ENCODE peak calls at places on chromosomes 11 and 22, in nine cellular contexts. O is HCT116, A is lower lobe of right lung, U is A673, G is kidney, Q is pancreas, E is colonic mucosa, F is IMR-90, W is ascending aorta. R is an unnamed sample. For H3K4me1 and H3K36me3, the result is how much of the 10 kb centered on the place peaks cover.

GRCh38 chr11:86919557-86920210 is 35.5 kb downstream of the FZD4 start:
- DNase-seq in G (no peak), E (no peak), O (peak), W (no peak), A (no peak), Q (no peak), F (peak), U (peak), R (no peak)

GRCh38 chr11:67463680-67464410 is 5.2 kb downstream of the TMEM134 start:
- DNase-seq in F (no peak), W (peak), G (peak), E (peak), Q (peak), O (peak), A (peak), U (no peak), R (no peak)

GRCh38 chr11:69380451-69380901 is 86.5 kb downstream of the MYEOV start:
- DNase-seq in Q (peak), U (no peak), W (peak), E (no peak), G (no peak), F (no peak), O (no peak), A (no peak), R (no peak)

GRCh38 chr22:36578619-36579018 is 49.7 kb upstream of the EIF3D start:
- DNase-seq in A (peak), O (no peak), U (no peak), G (peak), F (no peak), E (no peak), W (no peak), Q (no peak), R (no peak)

GRCh38 chr11:613369-613968 is 2.3 kb downstream of the IRF7 start:
- DNase-seq in F (no peak), U (peak), W (peak), G (peak), O (peak), A (peak), Q (peak), E (peak), R (peak)

GRCh38 chr11:9263840-9264380 is 1.2 kb downstream of the DENND5A start:
- DNase-seq in A (no peak), Q (no peak), O (no peak), W (no peak), E (no peak), F (peak), U (peak), G (no peak), R (no peak)

GRCh38 chr22:38262051-38262795 is 10.6 kb downstream of the TMEM184B start:
- DNase-seq in F (no peak), U (no peak), G (no peak), O (no peak), E (peak), A (peak), W (peak), Q (peak), R (peak)

GRCh38 chr11:130120045-130120444 is 39.5 kb upstream of the ST14 start:
- DNase-seq in Q (no peak), U (no peak), E (no peak), W (no peak), A (no peak), G (no peak), O (no peak), F (no peak), R (no peak)

GRCh38 chr11:4881860-4882500 is at the start of gene OR51T1:
- DNase-seq in F (peak), W (no peak), A (no peak), O (no peak), E (no peak), Q (no peak), G (no peak), U (no peak), R (no peak)

GRCh38 chr22:38429460-38430128 is 25.4 kb downstream of the KCNJ4 start:
- DNase-seq in A (no peak), F (peak), Q (no peak), E (no peak), U (no peak), G (no peak), W (no peak), O (no peak), R (no peak)

GRCh38 chr11:95888852-95889251 is 35.1 kb downstream of the MTMR2 start:
- DNase-seq in U (no peak), A (no peak), O (no peak), G (no peak), W (no peak), Q (no peak), F (no peak), E (no peak), R (no peak)

GRCh38 chr22:20777420-20778177 is 3.7 kb downstream of the SERPIND1 start:
- DNase-seq in A (no peak), E (peak), U (peak), W (no peak), O (peak), G (no peak), Q (no peak), F (peak), R (no peak)

GRCh38 chr11:22539851-22540376 is 85.7 kb downstream of the FANCF start:
- DNase-seq in F (peak), A (no peak), E (no peak), W (no peak), U (peak), O (no peak), Q (no peak), G (no peak), R (no peak)

GRCh38 chr22:35684270-35684700 is 33.4 kb upstream of the APOL5 start:
- DNase-seq in G (no peak), E (peak), W (no peak), U (peak), Q (no peak), O (no peak), F (peak), A (no peak), R (no peak)

GRCh38 chr22:38203855-38204497 is 2.2 kb downstream of the MAFF start:
- DNase-seq in G (no peak), A (no peak), W (no peak), E (no peak), U (no peak), F (peak), Q (no peak), O (no peak), R (no peak)

GRCh38 chr11:74253361-74253760 is 58.1 kb downstream of the P4HA3 start:
- DNase-seq in U (no peak), F (no peak), G (no peak), A (no peak), O (no peak), Q (no peak), E (no peak), W (no peak), R (no peak)

GRCh38 chr11:96339704-96340554 is 3.1 kb downstream of the MAML2 start:
- DNase-seq in Q (no peak), W (no peak), O (no peak), A (no peak), G (no peak), F (peak), U (no peak), E (peak), R (no peak)

GRCh38 chr11:44267366-44268072 is 42.4 kb downstream of the ALX4 start:
- DNase-seq in F (no peak), E (no peak), Q (no peak), O (no peak), G (no peak), U (no peak), A (no peak), W (no peak), R (no peak)

GRCh38 chr22:39135092-39135896 is 17.2 kb downstream of the CBX7 start:
- DNase-seq in G (no peak), A (no peak), W (no peak), U (peak), O (peak), F (no peak), E (no peak), Q (no peak), R (peak)

GRCh38 chr22:49947296-49947622 is 13.3 kb upstream of the PIM3 start:
- DNase-seq in A (no peak), Q (no peak), E (no peak), W (no peak), O (no peak), G (no peak), U (no peak), F (no peak), R (no peak)

GRCh38 chr11:47672283-47672730 is 29.9 kb upstream of the MTCH2 start:
- DNase-seq in F (peak), G (no peak), Q (no peak), E (no peak), U (no peak), W (no peak), A (no peak), O (no peak), R (no peak)

GRCh38 chr11:60785806-60786361 is 751 bp downstream of the MS4A10 start:
- DNase-seq in A (peak), G (peak), F (peak), O (no peak), W (no peak), Q (peak), E (no peak), U (no peak), R (no peak)

GRCh38 chr22:27578937-27579617 is 222.5 kb downstream of the MN1 start:
- DNase-seq in W (no peak), Q (no peak), E (no peak), A (no peak), O (no peak), F (no peak), U (no peak), G (no peak), R (no peak)

GRCh38 chr11:118841469-118842222 is 42.0 kb upstream of the CXCR5 start:
- DNase-seq in O (no peak), U (no peak), W (no peak), G (no peak), F (no peak), A (no peak), Q (no peak), E (no peak), R (peak)

GRCh38 chr11:109026891-109027489 is 362.1 kb downstream of the DDX10 start:
- DNase-seq in U (no peak), W (no peak), Q (no peak), G (no peak), O (no peak), E (no peak), A (no peak), F (peak), R (no peak)

GRCh38 chr11:1762537-1763302 is 1.0 kb downstream of the CTSD start:
- DNase-seq in W (no peak), G (peak), U (no peak), F (no peak), O (peak), Q (peak), A (peak), E (peak), R (no peak)

GRCh38 chr11:123516238-123516637 is 86.2 kb downstream of the GRAMD1B start:
- DNase-seq in F (no peak), O (no peak), E (no peak), A (no peak), U (no peak), Q (no peak), W (no peak), G (no peak), R (no peak)

GRCh38 chr11:4040461-4040860 is 54.1 kb upstream of the RRM1 start:
- DNase-seq in U (no peak), Q (no peak), G (no peak), E (no peak), W (no peak), F (no peak), O (no peak), A (no peak), R (no peak)

GRCh38 chr11:86693501-86693900 is 21.1 kb upstream of the ME3 start:
- DNase-seq in W (no peak), F (no peak), U (no peak), O (no peak), A (no peak), G (no peak), E (no peak), Q (no peak), R (no peak)

GRCh38 chr22:49295851-49296560 is 531.7 kb downstream of the BRD1 start:
- DNase-seq in U (no peak), Q (peak), A (no peak), E (no peak), G (no peak), F (no peak), W (no peak), O (no peak), R (peak)

GRCh38 chr22:26769663-26770062 is 112.3 kb downstream of the MIAT start:
- DNase-seq in O (no peak), E (no peak), F (no peak), U (no peak), G (no peak), A (no peak), Q (no peak), W (no peak), R (no peak)

GRCh38 chr11:55707029-55707428 is 45.0 kb downstream of the OR4C6 start:
- DNase-seq in A (no peak), F (peak), W (no peak), O (no peak), Q (no peak), U (peak), E (no peak), G (no peak), R (no peak)
- TF ChIP-seq CTCF in A (peak), F (peak), W (no peak), O (peak), Q (no peak), U (peak), E (peak), G (peak), R (no peak)

GRCh38 chr11:111387318-111387863 is 8.3 kb upstream of the POU2AF1 start:
- DNase-seq in W (no peak), E (peak), F (no peak), O (no peak), U (peak), Q (peak), G (no peak), A (peak), R (no peak)

GRCh38 chr11:111382451-111382850 is 3.4 kb upstream of the POU2AF1 start:
- DNase-seq in U (no peak), A (no peak), F (no peak), Q (no peak), G (no peak), O (no peak), W (no peak), E (no peak), R (no peak)

GRCh38 chr11:111388431-111388830 is 9.4 kb upstream of the POU2AF1 start:
- DNase-seq in Q (no peak), U (no peak), E (no peak), W (no peak), O (no peak), G (no peak), A (no peak), F (no peak), R (no peak)

GRCh38 chr11:111386611-111387150 is 7.6 kb upstream of the POU2AF1 start:
- DNase-seq in E (no peak), A (no peak), F (no peak), W (no peak), Q (no peak), O (no peak), G (no peak), U (peak), R (no peak)

GRCh38 chr11:111384494-111384893 is 5.4 kb upstream of the POU2AF1 start:
- DNase-seq in F (peak), G (no peak), Q (no peak), A (no peak), E (no peak), O (no peak), U (no peak), W (no peak), R (no peak)
- H3K4me1 ChIP-seq in F (under half), G (under half), Q (under half), A (under half), E (under half), O (under half), U (under half), W (under half), R (under half)

GRCh38 chr11:126263489-126263888 is 5.2 kb downstream of the SRPRA start:
- DNase-seq in E (no peak), U (no peak), A (no peak), F (no peak), W (no peak), G (no peak), O (no peak), Q (no peak), R (no peak)
- H3K36me3 ChIP-seq in E (under half), U (half or more), A (half or more), F (under half), W (half or more), G (half or more), O (half or more), Q (half or more), R (under half)

DNA sequence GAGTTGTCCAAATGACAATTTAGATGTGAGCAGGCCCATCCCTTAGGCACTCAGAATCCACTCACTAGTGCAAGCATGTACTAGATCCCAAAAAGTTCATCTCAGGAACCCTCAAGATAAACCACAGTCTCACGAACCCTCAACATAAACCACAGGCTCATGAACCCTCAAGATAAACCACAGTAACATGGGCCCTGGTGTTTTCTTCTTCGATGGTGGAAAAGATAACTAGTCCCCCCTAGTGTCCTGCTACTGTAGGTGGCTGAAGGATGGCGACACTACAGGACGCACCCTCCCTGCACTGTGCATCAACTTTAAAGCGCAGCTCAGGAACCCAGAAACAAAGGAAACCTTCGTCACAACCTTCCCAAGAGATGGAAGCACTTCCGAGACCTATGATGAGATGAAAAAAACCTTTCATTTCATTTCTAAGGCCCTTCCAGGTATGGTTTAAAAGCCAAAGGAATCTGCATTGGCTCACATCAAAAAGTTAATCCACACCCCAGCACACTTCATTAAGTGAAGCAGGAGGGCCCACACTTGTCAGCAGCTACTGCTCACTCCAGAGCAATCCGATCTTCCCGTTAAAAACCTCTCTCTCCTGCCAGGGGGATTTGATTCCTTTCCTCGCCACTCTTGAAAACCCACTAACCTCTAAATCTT is 2.4 kb downstream of the LARGE1 start:
- DNase-seq in U (no peak), E (no peak), F (peak), A (no peak), Q (no peak), G (no peak), O (no peak), W (no peak), R (no peak)
- TF ChIP-seq CTCF in U (no peak), E (no peak), F (peak), A (peak), Q (no peak), G (no peak), O (no peak), W (no peak), R (no peak)

GRCh38 chr11:19979519-19979845 is 180.8 kb downstream of the DBX1 start:
- DNase-seq in F (no peak), G (no peak), U (no peak), W (no peak), A (no peak), O (no peak), E (no peak), Q (no peak), R (no peak)

GRCh38 chr11:19978668-19979518 is 181.4 kb downstream of the DBX1 start:
- DNase-seq in A (peak), U (no peak), Q (no peak), G (no peak), E (no peak), W (no peak), F (peak), O (peak), R (no peak)

GRCh38 chr11:19980957-19981669 is 179.2 kb downstream of the DBX1 start:
- DNase-seq in O (no peak), F (peak), G (no peak), A (no peak), E (no peak), Q (no peak), U (no peak), W (peak), R (no peak)

GRCh38 chr11:19977941-19978340 is 182.3 kb downstream of the DBX1 start:
- DNase-seq in E (no peak), W (no peak), A (no peak), G (no peak), O (no peak), F (no peak), Q (no peak), U (no peak), R (no peak)

DNA sequence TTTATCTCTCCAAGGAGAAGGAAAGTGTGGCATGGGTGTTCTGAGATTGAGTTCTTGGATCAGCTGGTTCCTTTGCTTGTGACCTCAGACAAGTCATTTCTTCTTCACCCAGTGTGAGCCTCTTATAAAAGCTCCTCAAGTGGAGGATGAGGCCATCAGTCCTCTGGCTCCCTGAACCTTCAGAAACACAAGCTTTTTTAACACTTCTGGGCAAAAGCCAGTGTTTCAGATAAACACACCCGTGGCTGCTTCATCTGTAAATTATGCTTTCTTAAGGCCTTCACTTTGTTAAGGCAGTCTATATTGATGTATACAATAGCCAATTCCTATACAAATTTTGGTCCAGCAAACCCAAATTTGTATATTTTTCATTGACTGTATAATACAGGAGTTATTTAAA is 179.9 kb downstream of the DBX1 start:
- DNase-seq in Q (no peak), O (no peak), A (no peak), W (no peak), G (no peak), E (no peak), F (peak), U (no peak), R (no peak)
- H3K4me1 ChIP-seq in Q (under half), O (under half), A (under half), W (under half), G (under half), E (under half), F (under half), U (under half), R (under half)

GRCh38 chr22:19449422-19449767 is 1.9 kb upstream of the C22orf39 start:
- DNase-seq in F (no peak), U (no peak), W (peak), E (no peak), O (no peak), Q (no peak), G (no peak), A (no peak), R (no peak)

GRCh38 chr22:19447388-19448075 is at the start of gene C22orf39:
- DNase-seq in O (peak), U (peak), A (peak), F (peak), E (peak), W (peak), Q (peak), G (peak), R (peak)

GRCh38 chr22:19448076-19448607 is 631 bp upstream of the C22orf39 start:
- DNase-seq in W (no peak), A (no peak), E (peak), G (no peak), U (peak), O (no peak), F (peak), Q (no peak), R (no peak)

GRCh38 chr22:19448739-19449421 is 1.4 kb upstream of the C22orf39 start:
- DNase-seq in A (no peak), G (no peak), Q (no peak), W (no peak), F (no peak), O (no peak), U (no peak), E (no peak), R (no peak)

GRCh38 chr22:19446603-19447387 is 716 bp downstream of the C22orf39 start:
- DNase-seq in E (peak), U (no peak), O (no peak), G (no peak), A (no peak), W (no peak), Q (no peak), F (no peak), R (no peak)
- H3K36me3 ChIP-seq in E (under half), U (under half), O (under half), G (under half), A (under half), W (under half), Q (under half), F (under half), R (under half)

GRCh38 chr11:57763568-57763967 is 2.0 kb downstream of the CTNND1 start:
- DNase-seq in A (no peak), G (no peak), F (peak), W (no peak), O (no peak), U (peak), Q (no peak), E (peak), R (no peak)
- TF ChIP-seq CTCF in A (peak), G (peak), F (peak), W (peak), O (no peak), U (peak), Q (no peak), E (peak), R (no peak)

GRCh38 chr11:19808076-19808911 is 95.7 kb downstream of the NAV2 start:
- DNase-seq in E (no peak), F (no peak), W (no peak), A (no peak), G (no peak), O (no peak), Q (no peak), U (no peak), R (no peak)

GRCh38 chr11:19803506-19803998 is 90.9 kb downstream of the NAV2 start:
- DNase-seq in F (no peak), O (no peak), E (peak), U (no peak), Q (no peak), A (no peak), G (no peak), W (no peak), R (no peak)

GRCh38 chr11:19805827-19806226 is 93.2 kb downstream of the NAV2 start:
- DNase-seq in W (no peak), F (peak), Q (no peak), U (no peak), O (no peak), A (no peak), E (no peak), G (no peak), R (no peak)

GRCh38 chr11:19805346-19805745 is 92.7 kb downstream of the NAV2 start:
- DNase-seq in A (no peak), E (no peak), W (no peak), O (no peak), U (no peak), G (no peak), F (no peak), Q (no peak), R (no peak)

GRCh38 chr11:19806251-19806650 is 93.6 kb downstream of the NAV2 start:
- DNase-seq in O (no peak), A (no peak), E (no peak), F (no peak), Q (no peak), W (no peak), U (no peak), G (no peak), R (no peak)
- H3K4me1 ChIP-seq in O (under half), A (under half), E (under half), F (under half), Q (under half), W (under half), U (under half), G (under half), R (under half)